ENCODE peak calls at places on chromosome 3, in seven cellular contexts. R is spleen, E is esophagus squamous epithelium, M is breast epithelium, S is transverse colon, F is HCT116, J is A549. K is an unnamed sample.

GRCh38 chr3:11568503-11569155 is 75.1 kb downstream of the VGLL4 start:
- DNase-seq in F (peak), E (no peak), M (no peak), J (peak), R (no peak), S (peak), K (peak)

GRCh38 chr3:13142552-13143380 is 69.5 kb upstream of the IQSEC1 start:
- DNase-seq in F (no peak), E (no peak), M (peak), J (no peak), S (peak), R (peak), K (no peak)

GRCh38 chr3:70822777-70823176 is 510.3 kb upstream of the MDFIC2 start:
- DNase-seq in R (no peak), J (no peak), E (no peak), F (no peak), M (no peak), S (no peak), K (no peak)

GRCh38 chr3:198070871-198071270 is 110.9 kb downstream of the LMLN start:
- DNase-seq in F (no peak), J (no peak), R (no peak), S (no peak), E (no peak), M (no peak), K (no peak)

GRCh38 chr3:144466540-144466939 is 494.9 kb downstream of the DIPK2A start:
- DNase-seq in R (no peak), J (no peak), M (no peak), F (no peak), E (no peak), S (no peak), K (no peak)

GRCh38 chr3:168094580-168094876 is 1.2 kb downstream of the GOLIM4 start:
- DNase-seq in F (no peak), E (no peak), M (no peak), S (no peak), R (peak), J (no peak), K (no peak)

GRCh38 chr3:99780749-99781148 is 36.9 kb upstream of the CMSS1 start:
- DNase-seq in S (no peak), R (no peak), J (no peak), M (no peak), E (no peak), F (no peak), K (no peak)

GRCh38 chr3:50365080-50365841 is 5.9 kb upstream of the TMEM115 start:
- DNase-seq in M (peak), J (no peak), S (peak), F (peak), E (peak), R (peak), K (peak)

GRCh38 chr3:127164615-127165014 is 28.3 kb upstream of the PRR23E start:
- DNase-seq in F (no peak), E (no peak), J (no peak), M (no peak), S (no peak), R (no peak), K (no peak)

GRCh38 chr3:195259564-195260285 is 11.2 kb downstream of the XXYLT1 start:
- DNase-seq in S (peak), J (peak), F (peak), R (peak), E (peak), M (peak), K (peak)

GRCh38 chr3:194808709-194809108 is 123.0 kb downstream of the FAM43A start:
- DNase-seq in J (peak), M (no peak), S (no peak), R (no peak), E (no peak), F (no peak), K (peak)

GRCh38 chr3:113140876-113141275 is 70.5 kb upstream of the BOC start:
- DNase-seq in F (no peak), J (no peak), S (no peak), E (no peak), M (no peak), R (no peak), K (no peak)

GRCh38 chr3:112689385-112689784 is 48.4 kb upstream of the CCDC80 start:
- DNase-seq in M (no peak), J (no peak), E (no peak), S (no peak), F (no peak), R (no peak), K (no peak)

GRCh38 chr3:377158-377561 is 180.6 kb downstream of the CHL1 start:
- DNase-seq in R (no peak), M (no peak), F (no peak), E (no peak), J (peak), S (no peak), K (no peak)

GRCh38 chr3:123584988-123585937 is at the start of gene HACD2:
- DNase-seq in M (peak), J (peak), R (peak), E (peak), S (peak), F (peak), K (peak)
- TF ChIP-seq POLR2A in M (peak), J (peak), R (peak), E (no peak), S (peak), F (peak), K (peak)

DNA sequence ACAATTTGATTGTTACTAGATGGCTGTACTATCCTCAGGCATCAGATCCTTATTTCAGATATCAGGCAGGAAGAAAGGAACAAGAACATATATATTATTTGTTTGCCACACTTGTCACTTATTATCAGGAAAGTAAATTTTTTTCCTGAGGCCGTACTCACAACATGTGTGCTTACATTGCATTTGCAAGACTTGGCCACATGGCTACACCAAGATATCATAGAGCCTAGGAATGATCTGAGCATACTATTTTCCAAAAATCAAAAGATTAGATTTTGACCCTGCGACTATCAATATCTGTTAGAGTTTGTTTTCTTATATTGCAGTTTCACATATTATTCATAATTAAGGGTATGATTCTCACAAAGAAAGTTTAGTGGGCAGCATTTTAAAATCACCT is 426.2 kb upstream of the BCHE start:
- DNase-seq in R (no peak), F (no peak), E (no peak), M (no peak), S (no peak), J (no peak), K (no peak)
- TF ChIP-seq CTCF in R (no peak), F (peak), E (no peak), M (no peak), S (no peak), J (no peak), K (no peak)

DNA sequence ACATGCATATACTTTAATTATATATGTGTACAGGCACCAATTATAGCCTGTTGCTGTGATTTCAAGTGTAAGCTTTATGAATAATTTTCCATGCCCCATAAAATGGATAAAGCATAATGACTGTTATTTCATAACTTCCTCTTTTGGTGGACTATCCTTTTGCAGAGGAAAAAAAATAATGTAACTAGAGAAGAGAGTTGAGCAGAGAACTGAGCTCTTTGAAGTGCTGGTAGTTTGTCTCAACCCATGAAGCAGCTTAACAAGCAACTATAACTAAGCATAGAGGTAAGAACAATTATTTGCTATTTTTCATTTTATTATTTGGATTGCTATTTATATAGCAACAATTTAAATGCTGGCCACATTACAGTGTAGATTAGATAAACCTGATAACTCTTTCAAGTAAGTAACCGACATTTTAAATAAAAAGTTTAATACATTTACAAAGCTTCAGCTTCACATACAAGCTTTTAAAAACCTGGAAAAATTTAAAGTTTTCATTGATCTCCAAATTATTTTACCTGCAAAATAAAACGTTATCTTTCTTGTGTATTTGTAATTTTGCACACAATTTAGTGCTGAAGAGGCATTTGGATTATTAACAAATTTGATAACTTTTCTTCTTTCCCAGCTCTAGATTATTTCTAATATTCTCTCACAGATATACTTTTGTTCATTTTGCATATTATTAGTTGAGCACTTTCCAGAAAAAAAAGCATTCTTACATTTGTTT is 24.4 kb upstream of the MBNL1 start:
- DNase-seq in R (no peak), M (no peak), S (no peak), J (no peak), F (no peak), E (no peak), K (no peak)
- TF ChIP-seq POLR2A in R (no peak), M (no peak), S (peak), J (no peak), F (no peak), E (no peak), K (no peak)

DNA sequence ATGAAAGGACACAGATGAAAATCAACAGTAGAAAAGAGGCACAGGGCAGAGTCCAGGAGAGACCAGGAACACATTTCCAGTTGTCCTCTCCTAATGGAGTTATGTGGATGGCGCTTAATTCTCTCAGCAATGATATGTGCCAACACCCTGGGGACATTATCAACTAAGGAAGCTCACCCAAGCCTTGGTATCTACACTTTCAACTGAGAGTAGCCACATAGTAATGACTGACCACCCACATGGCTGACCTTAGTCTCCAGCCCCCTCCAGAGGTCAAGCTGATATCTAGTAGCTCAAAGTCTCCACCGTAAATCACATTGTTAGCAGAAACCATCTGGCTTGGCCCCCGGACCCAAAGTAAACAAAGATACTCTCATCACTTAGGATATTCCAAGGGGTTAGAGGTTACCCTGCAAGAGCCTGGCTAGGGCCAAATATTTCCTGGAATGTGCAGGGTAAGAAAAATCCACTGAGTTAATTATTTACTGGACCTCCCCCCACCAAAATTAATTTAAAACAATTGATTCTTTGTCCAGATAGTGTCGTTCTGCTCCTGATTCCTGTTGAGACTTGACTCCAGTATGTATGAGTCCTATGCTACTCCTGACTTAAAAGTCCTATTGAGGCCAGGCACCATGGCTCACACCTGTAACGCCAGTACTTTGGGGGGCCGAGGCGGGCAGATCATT is 24.8 kb downstream of the GABRR3 start:
- DNase-seq in S (no peak), E (no peak), J (no peak), M (no peak), F (no peak), R (no peak), K (no peak)
- TF ChIP-seq CTCF in S (no peak), E (no peak), J (no peak), M (no peak), F (no peak), R (no peak), K (no peak)

GRCh38 chr3:125916376-125916978 is 52.5 kb upstream of the ROPN1B start:
- DNase-seq in S (peak), F (peak), R (peak), E (peak), M (peak), J (peak), K (no peak)
- TF ChIP-seq POLR2A in S (peak), F (no peak), R (no peak), E (no peak), M (no peak), J (peak), K (no peak)

GRCh38 chr3:27287052-27287451 is 82.1 kb downstream of the NEK10 start:
- DNase-seq in F (no peak), S (no peak), M (no peak), E (no peak), J (no peak), R (no peak), K (no peak)
- TF ChIP-seq CTCF in F (peak), S (no peak), M (no peak), E (no peak), J (no peak), R (no peak), K (no peak)

GRCh38 chr3:182981038-182981380 is 671 bp upstream of the DCUN1D1 start:
- DNase-seq in S (no peak), E (no peak), R (peak), J (no peak), M (no peak), F (no peak), K (peak)

GRCh38 chr3:182978387-182978786 is 2.0 kb downstream of the DCUN1D1 start:
- DNase-seq in F (no peak), S (no peak), J (no peak), R (no peak), M (no peak), E (no peak), K (no peak)

GRCh38 chr3:182980204-182981037 is at the start of gene DCUN1D1:
- DNase-seq in E (peak), J (peak), S (peak), F (peak), M (peak), R (peak), K (peak)

GRCh38 chr3:182979103-182979697 is 1.1 kb downstream of the DCUN1D1 start:
- DNase-seq in S (no peak), F (no peak), J (no peak), R (no peak), E (no peak), M (no peak), K (no peak)

GRCh38 chr3:182979719-182980191 is 583 bp downstream of the DCUN1D1 start:
- DNase-seq in R (no peak), E (no peak), J (peak), M (no peak), S (peak), F (no peak), K (peak)
- TF ChIP-seq POLR2A in R (no peak), E (no peak), J (no peak), M (no peak), S (no peak), F (no peak), K (no peak)

DNA sequence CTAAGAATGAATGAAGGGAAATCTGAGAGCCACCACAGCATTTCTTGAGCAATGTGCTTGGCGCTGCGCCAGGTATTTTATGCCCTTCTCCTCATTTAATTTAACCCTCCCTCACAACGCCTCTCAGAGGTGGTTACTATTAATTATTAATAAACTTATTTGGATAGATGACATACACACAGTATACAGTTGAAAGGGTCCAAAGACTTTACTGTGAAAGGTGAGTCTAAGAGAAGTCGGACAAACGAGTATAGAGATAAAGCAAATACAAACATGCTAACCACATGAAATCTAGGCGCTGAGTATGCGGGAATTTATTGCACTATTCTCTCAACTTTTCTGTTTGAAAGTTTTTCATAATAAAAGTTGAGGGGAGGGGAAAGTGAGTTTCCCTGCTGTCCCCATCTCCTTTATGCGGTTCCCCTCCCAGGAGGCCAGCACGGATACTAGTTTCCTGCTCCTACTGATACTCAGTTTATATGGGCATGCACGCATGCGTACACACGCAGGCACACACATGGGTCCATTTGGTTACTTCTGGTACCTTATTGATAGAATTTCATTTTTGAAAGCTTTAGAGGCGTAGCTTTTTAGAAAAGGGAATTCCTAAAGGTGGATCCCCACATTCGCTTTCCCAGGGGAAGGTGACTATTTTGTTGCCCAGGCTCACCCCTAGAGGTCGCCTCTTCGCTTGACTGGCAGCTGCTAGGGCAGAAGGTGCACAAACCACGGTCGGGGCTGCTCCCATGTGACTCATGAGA is 28.5 kb upstream of the KCTD6 start:
- DNase-seq in E (peak), J (peak), R (peak), M (peak), S (peak), F (peak), K (peak)
- TF ChIP-seq CTCF in E (peak), J (peak), R (peak), M (peak), S (peak), F (peak), K (peak)

DNA sequence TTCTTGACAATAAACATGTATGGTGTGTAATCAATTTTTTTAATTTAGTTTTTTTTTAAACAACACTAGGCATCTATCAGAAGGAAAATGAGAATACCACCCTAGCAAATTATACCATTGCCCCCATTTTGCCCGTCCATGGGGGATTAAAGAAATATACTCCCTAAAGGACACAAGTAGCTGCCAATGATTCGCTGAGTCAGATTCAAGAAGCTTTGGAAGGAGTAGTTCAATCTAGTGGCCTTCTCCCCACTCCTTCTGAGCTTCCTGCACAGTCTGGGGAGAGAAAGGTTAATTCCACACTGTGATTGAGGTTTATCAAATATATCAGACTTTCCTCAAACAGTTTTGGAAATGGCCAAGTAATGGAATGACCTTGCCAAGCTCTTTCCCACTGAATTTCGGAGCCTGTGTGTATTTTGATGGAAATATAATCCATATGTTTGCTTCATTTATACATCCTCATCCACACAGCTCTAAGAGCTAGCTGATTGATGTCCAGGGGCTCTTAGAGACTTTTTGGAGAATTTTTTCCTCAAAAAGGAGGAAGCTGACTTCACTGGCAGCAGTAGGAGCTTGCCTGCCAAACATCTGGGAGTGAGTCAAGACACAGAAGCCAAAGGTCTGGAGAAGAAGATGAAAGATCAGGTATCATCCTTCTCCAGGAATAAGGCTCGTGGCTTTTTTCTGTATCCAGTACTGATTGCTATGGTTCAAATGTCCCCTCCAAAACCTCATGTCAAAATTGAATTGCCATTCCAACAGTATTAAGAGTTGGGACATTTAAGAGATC is 478.5 kb upstream of the PROK2 start:
- DNase-seq in R (no peak), J (no peak), S (no peak), M (no peak), F (no peak), E (no peak), K (no peak)
- TF ChIP-seq POLR2A in R (no peak), J (no peak), S (no peak), M (no peak), F (no peak), E (no peak), K (no peak)